ENCODE peak calls at places on chromosome 1, in seven cellular contexts. I is BE2C, D is esophagus muscularis mucosa, G is fibroblast of the aortic adventitia, R is epithelial cell of esophagus, L is tibial artery, W is GM12865. E is an unnamed sample.

GRCh38 chr1:222404710-222405109 is 143.2 kb downstream of the HHIPL2 start:
- DNase-seq in G (no peak), R (no peak), D (no peak), W (peak; percentile 63), I (no peak), L (no peak), E (peak; percentile 49)

GRCh38 chr1:36982708-36983107 is 51.6 kb downstream of the GRIK3 start:
- DNase-seq in I (no peak), L (no peak), G (no peak), W (no peak), R (no peak), D (no peak), E (no peak)

GRCh38 chr1:72485786-72486185 is 203.4 kb upstream of the NEGR1 start:
- DNase-seq in D (no peak), L (no peak), I (no peak), R (no peak), W (no peak), G (peak; percentile 23), E (no peak)

GRCh38 chr1:174534789-174535188 is 87.0 kb downstream of the GPR52 start:
- DNase-seq in R (peak; percentile 55), W (no peak), D (no peak), G (no peak), I (no peak), L (no peak), E (no peak)

GRCh38 chr1:204846546-204846945 is 24.1 kb upstream of the NFASC start:
- DNase-seq in I (peak; percentile 53), W (no peak), G (no peak), L (no peak), R (no peak), D (no peak), E (no peak)

GRCh38 chr1:155834296-155834926 is 22.6 kb downstream of the GON4L start:
- DNase-seq in L (no peak), G (peak; percentile 52), W (no peak), I (no peak), R (no peak), D (peak; percentile 45), E (no peak)

GRCh38 chr1:186102559-186103148 is 272.4 kb downstream of the TPR start:
- DNase-seq in G (peak; percentile 96), R (peak; percentile 49), D (no peak), W (no peak), L (peak; percentile 30), I (no peak), E (no peak)

GRCh38 chr1:159009704-159010361 is at the start of gene IFI16:
- DNase-seq in W (peak; percentile 91), L (peak; percentile 62), R (peak; percentile 96), I (no peak), D (no peak), G (peak; percentile 98), E (peak; percentile 78)

GRCh38 chr1:145714524-145715111 is 4.7 kb upstream of the CD160 start:
- DNase-seq in W (no peak), G (no peak), D (no peak), I (no peak), R (no peak), L (no peak), E (no peak)

GRCh38 chr1:211484738-211485479 is 7.1 kb downstream of the RD3 start:
- DNase-seq in W (no peak), R (no peak), G (no peak), I (no peak), D (peak; percentile 90), L (no peak), E (no peak)

GRCh38 chr1:81617308-81618027 is 183.3 kb upstream of the ADGRL2 start:
- DNase-seq in R (peak; percentile 55), I (no peak), D (no peak), G (peak; percentile 49), L (no peak), W (no peak), E (no peak)

GRCh38 chr1:38098101-38098847 is 51.7 kb upstream of the POU3F1 start:
- DNase-seq in G (no peak), R (no peak), L (no peak), I (no peak), W (no peak), D (no peak), E (no peak)

GRCh38 chr1:228338521-228339051 is 68.0 kb downstream of the TRIM11 start:
- DNase-seq in I (peak; percentile 8), L (peak; percentile 10), G (no peak), W (no peak), D (no peak), R (no peak), E (no peak)

GRCh38 chr1:80929868-80930508 is 870.7 kb upstream of the ADGRL2 start:
- DNase-seq in I (no peak), R (no peak), G (no peak), W (peak; percentile 2), D (no peak), L (no peak), E (no peak)

GRCh38 chr1:237556911-237557310 is 333.8 kb downstream of the ZP4 start:
- DNase-seq in D (peak; percentile 19), W (no peak), R (no peak), I (no peak), L (no peak), G (no peak), E (no peak)

GRCh38 chr1:156704166-156704711 is 1.1 kb downstream of the CRABP2 start:
- DNase-seq in G (no peak), W (no peak), D (no peak), L (no peak), R (no peak), I (no peak), E (no peak)

GRCh38 chr1:103220503-103221095 is 112.3 kb upstream of the COL11A1 start:
- DNase-seq in I (no peak), L (no peak), W (no peak), R (no peak), D (no peak), G (peak; percentile 31), E (no peak)

GRCh38 chr1:37930246-37931142 is 16.4 kb downstream of the INPP5B start:
- DNase-seq in I (no peak), D (no peak), G (no peak), W (peak; percentile 65), L (no peak), R (peak; percentile 67), E (no peak)

GRCh38 chr1:207321045-207321789 is at the start of gene CD55:
- DNase-seq in I (peak; percentile 90), R (peak; percentile 100), L (peak; percentile 97), G (peak; percentile 96), W (peak; percentile 99), D (peak; percentile 99), E (peak; percentile 98)

GRCh38 chr1:6052543-6053205 is 7.0 kb downstream of the KCNAB2 start:
- DNase-seq in L (peak; percentile 60), G (peak; percentile 77), R (peak; percentile 79), W (peak; percentile 33), I (peak; percentile 44), D (no peak), E (no peak)

GRCh38 chr1:199064971-199065370 is 426.1 kb downstream of the PTPRC start:
- DNase-seq in I (no peak), L (no peak), R (peak; percentile 4), W (no peak), G (no peak), D (no peak), E (no peak)

GRCh38 chr1:66676616-66677298 is 75.5 kb upstream of the DYNLT5 start:
- DNase-seq in R (peak; percentile 73), G (peak; percentile 91), D (no peak), I (no peak), W (peak; percentile 43), L (peak; percentile 28), E (no peak)

GRCh38 chr1:152029144-152029936 is 7.5 kb downstream of the S100A11 start:
- DNase-seq in G (peak; percentile 51), I (no peak), L (no peak), W (no peak), D (no peak), R (peak; percentile 70), E (no peak)

GRCh38 chr1:213989071-213989739 is 1.4 kb downstream of the PROX1 start:
- DNase-seq in G (no peak), D (no peak), W (peak; percentile 24), I (peak; percentile 72), R (peak; percentile 3), L (no peak), E (no peak)

DNA sequence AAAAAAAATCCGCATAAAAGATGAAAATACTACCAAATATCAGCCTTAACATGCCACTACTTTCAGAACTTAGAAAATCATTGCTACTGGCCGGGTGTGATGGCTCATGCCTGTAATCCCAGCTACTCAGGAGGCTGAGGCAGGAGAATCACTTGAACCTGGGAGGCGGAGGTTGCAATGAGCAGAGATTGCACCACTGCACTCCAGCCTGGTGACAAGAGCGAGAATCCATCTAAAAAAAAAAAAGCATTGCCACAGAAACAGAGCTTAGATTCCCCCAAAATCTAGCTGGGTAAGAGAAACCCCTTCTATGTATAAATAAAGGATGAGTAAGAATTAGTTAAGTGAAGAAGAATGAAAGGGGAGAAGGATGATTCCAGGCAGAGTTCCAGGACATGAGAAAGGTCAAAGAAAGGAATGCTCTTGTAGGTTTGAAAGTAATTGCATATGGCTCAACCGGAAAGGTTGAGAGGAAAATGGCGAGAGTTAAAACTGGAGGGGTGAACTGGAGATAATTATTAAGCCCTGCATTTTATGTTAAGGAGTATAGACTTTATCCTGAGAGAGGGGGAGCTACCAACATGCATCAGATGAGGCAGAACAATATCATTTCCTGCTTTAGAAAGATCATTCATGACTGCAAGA is 19.7 kb upstream of the NRDC start:
- DNase-seq in I (no peak), G (peak; percentile 88), L (no peak), R (peak; percentile 70), W (no peak), D (no peak), E (no peak)
- H3K4me3 ChIP-seq in I (no peak overlapping the region), G (no peak overlapping the region), L (no peak overlapping the region), R (no peak overlapping the region), W (no peak overlapping the region), D (no peak overlapping the region), E (no peak overlapping the region)

GRCh38 chr1:24779689-24780464 is 34.6 kb downstream of the CLIC4 start:
- DNase-seq in D (no peak), I (no peak), G (peak; percentile 25), L (no peak), R (no peak), W (no peak), E (no peak)
- TF ChIP-seq CTCF in D (no peak), I (peak; percentile 3), G (no peak), L (no peak), R (no peak), W (no peak), E (no peak)

DNA sequence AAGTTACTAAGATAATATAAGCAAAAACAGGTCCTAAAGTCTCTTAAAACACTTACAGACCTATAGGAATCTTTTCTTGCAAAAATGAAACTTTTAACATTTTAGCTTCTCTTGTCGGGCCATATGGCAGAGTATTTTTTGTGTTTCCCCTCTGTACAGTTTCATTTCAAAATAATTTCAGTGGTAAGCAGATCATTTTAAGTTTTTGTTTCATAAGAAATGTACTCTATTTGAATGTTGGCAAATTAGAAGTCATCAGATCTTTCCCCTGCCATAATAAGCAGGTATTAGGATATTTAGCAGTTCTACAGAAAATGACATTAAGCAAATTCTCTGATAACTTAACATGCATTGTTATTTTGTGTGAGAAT is 37.9 kb downstream of the RGL1 start:
- DNase-seq in W (no peak), I (no peak), L (no peak), G (no peak), D (no peak), R (no peak), E (no peak)
- H3K4me3 ChIP-seq in W (peak overlapping the region; percentile 52), I (peak overlapping the region; percentile 23), L (peak overlapping the region; percentile 14), G (no peak overlapping the region), D (peak overlapping the region; percentile 32), R (no peak overlapping the region), E (peak overlapping the region; percentile 6)

GRCh38 chr1:235631816-235632215 is 17.8 kb downstream of the GNG4 start:
- DNase-seq in G (no peak), L (no peak), W (no peak), D (no peak), I (no peak), R (no peak), E (no peak)
- TF ChIP-seq CTCF in G (no peak), L (no peak), W (no peak), D (no peak), I (no peak), R (no peak), E (no peak)